ENCODE peak calls at places on chromosomes 16 and 17, in five cellular contexts. B is HCT116, A is ovary, Y is GM12878, C is tibial nerve. D is an unnamed sample. For H3K27me3, the result is how much of the 10 kb centered on the place peaks cover.

GRCh38 chr17:66304304-66305174 is 2.1 kb downstream of the PRKCA start:
- DNase-seq in A (no peak), C (no peak), Y (no peak), B (no peak), D (peak)

GRCh38 chr17:73343739-73344454 is 32.1 kb upstream of the CDC42EP4 start:
- DNase-seq in Y (no peak), B (no peak), A (no peak), C (no peak), D (no peak)

GRCh38 chr16:9177861-9178260 is 86.4 kb downstream of the HAPSTR1 start:
- DNase-seq in Y (no peak), C (no peak), A (no peak), B (no peak), D (no peak)

GRCh38 chr16:69626256-69626655 is 60.5 kb downstream of the NFAT5 start:
- DNase-seq in C (no peak), B (no peak), Y (no peak), A (no peak), D (no peak)

GRCh38 chr17:28261219-28261618 is 57.8 kb upstream of the TMEM97 start:
- DNase-seq in C (no peak), B (no peak), Y (no peak), A (no peak), D (no peak)

GRCh38 chr16:84530590-84530989 is 26.1 kb upstream of the MEAK7 start:
- DNase-seq in B (no peak), Y (no peak), A (no peak), C (no peak), D (no peak)

GRCh38 chr17:28041068-28041843 is 1.2 kb upstream of the NLK start:
- DNase-seq in C (peak), B (peak), Y (peak), A (peak), D (peak)

GRCh38 chr17:67055811-67056745 is 11.7 kb downstream of the CACNG1 start:
- DNase-seq in Y (no peak), B (no peak), A (no peak), C (no peak), D (no peak)

GRCh38 chr17:46870116-46870803 is 18.9 kb downstream of the WNT9B start:
- DNase-seq in C (no peak), Y (no peak), B (no peak), A (no peak), D (no peak)

GRCh38 chr16:82755570-82756282 is 129.0 kb downstream of the CDH13 start:
- DNase-seq in B (no peak), C (no peak), A (no peak), Y (no peak), D (no peak)

GRCh38 chr16:67170168-67170947 is at the start of gene NOL3:
- DNase-seq in B (no peak), C (peak), Y (peak), A (peak), D (peak)

GRCh38 chr16:68229431-68230175 is 6.3 kb downstream of the ESRP2 start:
- DNase-seq in Y (no peak), A (peak), B (no peak), C (no peak), D (no peak)

GRCh38 chr16:82368041-82368440 is 198.0 kb upstream of the MPHOSPH6 start:
- DNase-seq in B (peak), A (no peak), C (no peak), Y (no peak), D (no peak)

GRCh38 chr16:1300664-1301476 is 8.6 kb upstream of the UBE2I start:
- DNase-seq in A (no peak), B (no peak), Y (no peak), C (no peak), D (peak)
- H3K4me3 ChIP-seq in A (no peak), B (peak), Y (no peak), C (no peak), D (peak)

DNA sequence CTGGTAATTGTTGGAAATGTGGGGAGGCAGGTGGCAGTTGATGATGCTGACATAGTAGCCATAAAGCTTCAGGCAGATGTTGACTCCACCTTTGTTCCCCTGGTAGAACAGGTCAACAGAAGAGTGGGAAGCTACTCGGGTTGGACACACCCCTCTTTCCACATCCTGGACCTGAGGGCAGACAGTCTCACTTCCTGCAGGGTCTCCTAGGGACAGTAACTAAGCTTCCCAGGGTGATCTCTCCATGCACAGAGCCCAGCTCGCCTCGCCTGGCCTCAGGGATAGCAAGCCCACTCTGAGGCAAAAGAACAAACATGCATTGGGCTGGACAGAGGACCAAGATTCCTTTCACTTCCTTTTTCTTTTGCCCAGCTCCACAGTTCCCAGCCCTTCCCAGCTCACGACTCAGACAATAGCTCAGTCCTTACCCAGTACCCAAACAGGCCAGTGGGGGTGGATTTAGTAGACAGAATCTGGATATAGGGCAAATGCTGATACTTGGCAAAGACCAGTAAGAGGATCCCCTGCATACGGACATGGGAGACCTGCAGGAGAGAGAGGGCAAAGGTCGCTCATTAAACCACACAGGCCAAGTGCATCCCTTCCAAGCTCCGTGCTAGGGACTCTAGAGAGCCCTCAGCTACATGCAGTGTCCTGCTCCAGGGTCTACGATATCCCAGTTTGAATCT is 7.0 kb downstream of the INPP5K start:
- DNase-seq in B (no peak), A (no peak), Y (no peak), C (no peak), D (no peak)
- H3K27me3 ChIP-seq in B (under half), A (under half), Y (under half), C (under half), D (under half)

GRCh38 chr17:8153550-8153956 is 1.3 kb upstream of the PER1 start:
- DNase-seq in B (no peak), C (peak), A (peak), Y (no peak), D (peak)
- TF ChIP-seq POLR2A in B (no peak), C (peak), A (peak), Y (no peak), D (no peak)

DNA sequence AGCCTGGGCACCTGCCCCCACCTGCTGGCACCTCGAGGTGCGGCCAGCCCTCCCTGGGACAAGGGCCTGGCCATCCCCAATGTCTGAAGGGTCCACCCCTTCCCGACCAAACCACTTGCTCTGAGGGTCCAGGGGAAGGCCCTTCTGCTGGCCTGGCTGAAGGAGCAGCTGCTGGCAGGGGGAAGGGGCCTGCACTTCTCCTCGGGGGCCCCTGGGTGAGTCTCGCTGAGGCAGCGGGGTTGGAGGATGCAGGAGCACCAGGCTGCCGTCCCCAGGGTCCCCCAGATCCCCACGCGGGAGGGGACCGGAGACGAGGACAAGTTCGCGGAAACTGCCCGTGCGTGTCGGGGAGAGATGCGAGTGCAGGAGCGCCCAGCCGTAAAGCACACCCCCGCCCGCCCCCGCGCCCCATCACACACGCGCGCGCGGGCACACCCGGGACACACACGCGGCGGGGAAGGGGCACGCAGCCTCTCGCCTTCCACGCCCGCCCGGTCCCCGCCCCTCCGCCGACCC is 725 bp upstream of the CACNA1H start:
- DNase-seq in Y (no peak), A (peak), B (no peak), C (no peak), D (no peak)
- H3K4me3 ChIP-seq in Y (no peak), A (peak), B (peak), C (peak), D (peak)

GRCh38 chr17:37815516-37815915 is 70.7 kb upstream of the HNF1B start:
- DNase-seq in A (no peak), Y (no peak), B (no peak), C (no peak), D (no peak)

GRCh38 chr17:37818689-37819088 is 73.8 kb upstream of the HNF1B start:
- DNase-seq in A (no peak), C (no peak), Y (no peak), B (peak), D (peak)

GRCh38 chr17:37816951-37817350 is 72.1 kb upstream of the HNF1B start:
- DNase-seq in A (no peak), Y (no peak), C (no peak), B (no peak), D (no peak)

DNA sequence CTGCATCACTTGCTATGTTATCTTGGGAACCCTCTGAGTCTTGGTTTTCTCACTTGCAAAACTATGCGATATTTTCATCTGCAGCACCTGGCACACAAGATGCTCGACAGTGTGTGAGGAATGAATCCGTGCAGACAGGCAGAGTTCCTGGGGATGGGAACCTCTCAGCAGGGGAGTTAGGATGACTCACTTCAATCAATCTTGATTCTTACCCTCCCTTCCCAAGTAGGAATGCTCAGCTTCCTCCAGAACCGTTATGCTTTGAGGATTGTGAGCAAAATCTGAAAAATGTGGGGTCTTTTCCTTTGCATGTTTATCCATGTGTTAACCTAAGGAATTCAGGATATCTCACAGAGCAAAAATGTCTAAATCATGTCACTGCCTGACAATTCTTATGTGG is 68.9 kb upstream of the HNF1B start:
- DNase-seq in Y (no peak), B (no peak), C (no peak), A (no peak), D (no peak)
- H3K27me3 ChIP-seq in Y (under half), B (under half), C (under half), A (under half), D (under half)

GRCh38 chr16:15780805-15781204 is 76.0 kb downstream of the MYH11 start:
- DNase-seq in B (no peak), A (no peak), Y (no peak), C (no peak), D (no peak)

GRCh38 chr16:15783985-15784384 is 72.8 kb downstream of the MYH11 start:
- DNase-seq in B (no peak), C (no peak), A (no peak), Y (no peak), D (no peak)

GRCh38 chr16:15782573-15783365 is 74.1 kb downstream of the MYH11 start:
- DNase-seq in C (no peak), A (no peak), Y (no peak), B (no peak), D (no peak)

GRCh38 chr16:15779664-15780351 is 77.0 kb downstream of the MYH11 start:
- DNase-seq in C (no peak), B (no peak), Y (no peak), A (no peak), D (no peak)

GRCh38 chr16:15781650-15782049 is 75.2 kb downstream of the MYH11 start:
- DNase-seq in A (no peak), B (no peak), Y (no peak), C (no peak), D (no peak)
- TF ChIP-seq POLR2A in A (no peak), B (no peak), Y (no peak), C (no peak), D (no peak)

GRCh38 chr17:78777886-78778285 is 4.2 kb downstream of the CYTH1 start:
- DNase-seq in A (no peak), Y (no peak), B (no peak), C (no peak), D (no peak)

GRCh38 chr17:78769200-78769773 is 12.8 kb downstream of the CYTH1 start:
- DNase-seq in A (no peak), B (no peak), C (no peak), Y (no peak), D (no peak)

GRCh38 chr17:78771758-78772382 is 10.2 kb downstream of the CYTH1 start:
- DNase-seq in C (no peak), Y (peak), B (no peak), A (no peak), D (no peak)

GRCh38 chr17:78774956-78775571 is 7.0 kb downstream of the CYTH1 start:
- DNase-seq in A (no peak), B (no peak), C (no peak), Y (no peak), D (peak)

DNA sequence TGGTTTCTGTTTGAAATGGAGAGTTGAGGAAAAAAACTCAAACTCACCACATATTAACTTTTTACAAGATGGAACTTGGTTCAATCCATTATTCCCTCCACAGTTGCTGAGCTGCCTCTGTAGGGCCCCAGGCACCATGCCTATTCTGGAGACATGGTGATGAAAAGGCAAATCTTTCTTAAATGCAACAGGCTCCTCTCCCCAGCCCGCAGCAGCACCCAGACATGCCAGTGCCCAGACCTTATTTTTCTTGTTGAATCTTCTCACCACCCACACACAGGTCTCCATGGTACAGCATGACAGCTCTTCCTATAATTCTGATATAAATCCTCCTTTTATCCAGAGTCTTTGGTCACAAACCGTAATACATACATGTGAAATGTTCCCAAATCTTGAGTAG is 7.6 kb downstream of the CYTH1 start:
- DNase-seq in A (no peak), Y (no peak), B (no peak), C (no peak), D (no peak)
- H3K4me3 ChIP-seq in A (no peak), Y (peak), B (no peak), C (no peak), D (peak)

GRCh38 chr17:78896834-78897638 is 6.0 kb downstream of the CEP295NL start:
- DNase-seq in C (no peak), Y (no peak), A (no peak), B (no peak), D (no peak)
- H3K27me3 ChIP-seq in C (under half), Y (under half), A (under half), B (under half), D (under half)

GRCh38 chr17:81727324-81728031 is 15.4 kb downstream of the SLC25A10 start:
- DNase-seq in A (no peak), B (no peak), C (no peak), Y (no peak), D (peak)
- TF ChIP-seq POLR2A in A (no peak), B (no peak), C (no peak), Y (no peak), D (peak)

D was measured in Peyer's patch.